ENCODE peak calls at places on chromosomes 7 and 10, in six cellular contexts. C is brain microvascular endothelial cell, R is A549, T is OCI-LY7, J is coronary artery, B is lower lobe of right lung. Y is an unnamed sample.

GRCh38 chr10:51001587-51001986 is 72.7 kb upstream of the PRKG1 start:
- DNase-seq in C (no peak), R (no peak), T (peak), J (no peak), B (no peak), Y (peak)

GRCh38 chr7:36006656-36007229 is 146.3 kb upstream of the EEPD1 start:
- DNase-seq in C (no peak), R (no peak), T (no peak), J (no peak), B (no peak), Y (no peak)

GRCh38 chr10:71840177-71840711 is 10.8 kb downstream of the PSAP start:
- DNase-seq in C (peak), R (peak), T (no peak), J (no peak), B (peak), Y (peak)

GRCh38 chr10:22623624-22624263 is 90.6 kb downstream of the PIP4K2A start:
- DNase-seq in C (peak), R (no peak), T (no peak), J (no peak), B (no peak), Y (no peak)

GRCh38 chr7:134435161-134435920 is 23.6 kb downstream of the AKR1B1 start:
- DNase-seq in C (peak), R (no peak), T (no peak), J (peak), B (no peak), Y (peak)

GRCh38 chr10:132376394-132376851 is 20.6 kb upstream of the PWWP2B start:
- DNase-seq in C (no peak), R (no peak), T (no peak), J (no peak), B (peak), Y (no peak)

GRCh38 chr7:110775046-110775445 is 315.9 kb upstream of the LRRN3 start:
- DNase-seq in C (peak), R (no peak), T (no peak), J (no peak), B (no peak), Y (no peak)

GRCh38 chr7:20777377-20778062 is 9.2 kb downstream of the SP8 start:
- DNase-seq in C (no peak), R (no peak), T (no peak), J (no peak), B (no peak), Y (no peak)

GRCh38 chr7:104362756-104363155 is 34.4 kb downstream of the LHFPL3 start:
- DNase-seq in C (no peak), R (no peak), T (no peak), J (no peak), B (no peak), Y (no peak)

GRCh38 chr7:100079024-100079560 is 2.4 kb downstream of the ZNF3 start:
- DNase-seq in C (no peak), R (no peak), T (no peak), J (no peak), B (no peak), Y (no peak)

GRCh38 chr7:107689553-107689952 is 28.9 kb downstream of the SLC26A4 start:
- DNase-seq in C (no peak), R (no peak), T (no peak), J (no peak), B (no peak), Y (no peak)

GRCh38 chr7:91913612-91914011 is 27.1 kb upstream of the AKAP9 start:
- DNase-seq in C (peak), R (no peak), T (no peak), J (no peak), B (no peak), Y (no peak)

GRCh38 chr10:111360260-111360925 is 283.6 kb downstream of the ADRA2A start:
- DNase-seq in C (no peak), R (no peak), T (peak), J (no peak), B (peak), Y (no peak)

GRCh38 chr7:45203459-45203858 is 45.9 kb downstream of the RAMP3 start:
- DNase-seq in C (no peak), R (no peak), T (no peak), J (no peak), B (no peak), Y (no peak)

GRCh38 chr7:27245798-27246691 is 3.4 kb downstream of the EVX1 start:
- DNase-seq in C (no peak), R (no peak), T (no peak), J (no peak), B (no peak), Y (no peak)

GRCh38 chr7:151626422-151627115 is 106.9 kb upstream of the RHEB start:
- DNase-seq in C (no peak), R (peak), T (peak), J (no peak), B (no peak), Y (no peak)

GRCh38 chr10:13110908-13111307 is 10.9 kb downstream of the OPTN start:
- DNase-seq in C (no peak), R (no peak), T (no peak), J (no peak), B (no peak), Y (no peak)

GRCh38 chr10:3310016-3310415 is 137.4 kb upstream of the PITRM1 start:
- DNase-seq in C (no peak), R (no peak), T (no peak), J (no peak), B (no peak), Y (no peak)

GRCh38 chr10:110977662-110978061 is 58.3 kb downstream of the SHOC2 start:
- DNase-seq in C (no peak), R (no peak), T (no peak), J (no peak), B (no peak), Y (no peak)

GRCh38 chr7:152588350-152588749 is 87.6 kb downstream of the XRCC2 start:
- DNase-seq in C (peak), R (no peak), T (no peak), J (no peak), B (no peak), Y (peak)

GRCh38 chr7:111067251-111067650 is 23.7 kb upstream of the LRRN3 start:
- DNase-seq in C (no peak), R (no peak), T (no peak), J (no peak), B (no peak), Y (no peak)

GRCh38 chr10:131961047-131961776 is 20.5 kb downstream of the BNIP3 start:
- DNase-seq in C (no peak), R (no peak), T (no peak), J (no peak), B (no peak), Y (no peak)

GRCh38 chr7:21943436-21943835 is 2.3 kb downstream of the CDCA7L start:
- DNase-seq in C (no peak), R (no peak), T (no peak), J (no peak), B (no peak), Y (no peak)

GRCh38 chr10:99975942-99976809 is 33.6 kb downstream of the DNMBP start:
- DNase-seq in C (peak), R (no peak), T (no peak), J (no peak), B (no peak), Y (no peak)

GRCh38 chr10:14382022-14382421 is 51.3 kb upstream of the FRMD4A start:
- DNase-seq in C (peak), R (no peak), T (no peak), J (no peak), B (no peak), Y (no peak)

GRCh38 chr10:34319197-34319846 is 495.8 kb downstream of the PARD3 start:
- DNase-seq in C (peak), R (no peak), T (no peak), J (no peak), B (no peak), Y (peak)

GRCh38 chr10:125692932-125693847 is 10.2 kb upstream of the TEX36 start:
- DNase-seq in C (no peak), R (no peak), T (no peak), J (no peak), B (no peak), Y (no peak)

GRCh38 chr10:6659451-6659850 is 79.4 kb upstream of the PRKCQ start:
- DNase-seq in C (peak), R (no peak), T (no peak), J (no peak), B (no peak), Y (no peak)

GRCh38 chr10:114291076-114291475 is 52.0 kb downstream of the VWA2 start:
- DNase-seq in C (no peak), R (no peak), T (no peak), J (no peak), B (no peak), Y (no peak)

GRCh38 chr10:97463363-97464132 is 17.6 kb downstream of the ZDHHC16 start:
- DNase-seq in C (peak), R (peak), T (peak), J (no peak), B (no peak), Y (peak)

GRCh38 chr10:26554246-26554645 is 116.1 kb downstream of the APBB1IP start:
- DNase-seq in C (no peak), R (no peak), T (no peak), J (no peak), B (no peak), Y (no peak)

GRCh38 chr10:26555719-26556368 is 117.7 kb downstream of the APBB1IP start:
- DNase-seq in C (no peak), R (peak), T (no peak), J (no peak), B (peak), Y (no peak)

GRCh38 chr10:26557641-26558014 is 119.5 kb downstream of the APBB1IP start:
- DNase-seq in C (peak), R (no peak), T (no peak), J (no peak), B (no peak), Y (no peak)

DNA sequence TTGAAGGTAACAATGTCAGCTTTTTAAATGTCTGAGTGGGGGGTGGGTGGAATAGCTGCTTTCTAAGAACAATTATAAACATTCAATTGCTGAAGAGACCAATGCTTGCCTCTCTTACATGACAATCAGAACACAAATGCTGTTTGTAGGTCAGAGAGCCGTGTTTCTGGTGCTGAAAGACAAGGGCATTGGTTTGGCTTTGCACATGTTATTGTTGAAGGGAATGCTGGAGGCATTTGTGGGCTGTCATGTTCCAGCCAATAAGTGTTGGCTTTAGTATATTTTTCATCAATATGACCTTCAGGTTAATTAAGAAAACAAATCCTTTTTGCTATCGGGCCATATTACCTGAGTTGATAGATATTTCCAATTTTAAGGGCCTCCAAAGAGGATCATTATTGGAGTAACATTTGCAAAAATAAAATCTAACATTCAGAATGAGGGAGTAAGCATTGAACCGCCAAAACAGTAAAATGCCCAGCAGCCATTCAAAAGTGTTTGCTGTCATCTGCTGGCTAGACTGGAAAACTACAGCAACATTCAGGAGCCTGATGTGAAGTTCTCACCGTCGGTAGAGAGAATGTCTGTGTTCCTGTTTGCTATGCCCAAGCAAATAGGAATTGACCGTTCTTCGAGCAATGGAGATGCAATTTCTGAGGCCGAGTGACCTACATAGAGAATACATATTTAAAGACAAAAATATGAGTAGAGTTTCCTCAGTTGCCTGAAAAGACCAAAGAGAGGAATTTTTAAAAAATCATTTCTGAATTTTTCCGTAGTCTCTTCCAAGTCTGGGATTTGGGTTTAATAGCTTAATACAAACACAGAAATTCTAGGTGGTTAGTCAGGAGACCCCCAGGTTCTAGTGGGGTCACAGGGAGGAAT is 118.9 kb downstream of the APBB1IP start:
- DNase-seq in C (peak), R (peak), T (peak), J (no peak), B (no peak), Y (peak)
- H3K27ac ChIP-seq in C (no peak), R (peak), T (peak), J (no peak), B (no peak), Y (no peak)

GRCh38 chr10:46277840-46278239 is 9.0 kb upstream of the ANTXRL start:
- DNase-seq in C (no peak), R (no peak), T (no peak), J (no peak), B (no peak), Y (no peak)

GRCh38 chr10:46270086-46270811 is 16.5 kb upstream of the ANTXRL start:
- DNase-seq in C (no peak), R (no peak), T (peak), J (peak), B (no peak), Y (no peak)

GRCh38 chr10:46268076-46268881 is 18.5 kb upstream of the ANTXRL start:
- DNase-seq in C (no peak), R (no peak), T (peak), J (peak), B (no peak), Y (no peak)

GRCh38 chr10:46272863-46273415 is 13.9 kb upstream of the ANTXRL start:
- DNase-seq in C (no peak), R (no peak), T (no peak), J (peak), B (no peak), Y (no peak)

DNA sequence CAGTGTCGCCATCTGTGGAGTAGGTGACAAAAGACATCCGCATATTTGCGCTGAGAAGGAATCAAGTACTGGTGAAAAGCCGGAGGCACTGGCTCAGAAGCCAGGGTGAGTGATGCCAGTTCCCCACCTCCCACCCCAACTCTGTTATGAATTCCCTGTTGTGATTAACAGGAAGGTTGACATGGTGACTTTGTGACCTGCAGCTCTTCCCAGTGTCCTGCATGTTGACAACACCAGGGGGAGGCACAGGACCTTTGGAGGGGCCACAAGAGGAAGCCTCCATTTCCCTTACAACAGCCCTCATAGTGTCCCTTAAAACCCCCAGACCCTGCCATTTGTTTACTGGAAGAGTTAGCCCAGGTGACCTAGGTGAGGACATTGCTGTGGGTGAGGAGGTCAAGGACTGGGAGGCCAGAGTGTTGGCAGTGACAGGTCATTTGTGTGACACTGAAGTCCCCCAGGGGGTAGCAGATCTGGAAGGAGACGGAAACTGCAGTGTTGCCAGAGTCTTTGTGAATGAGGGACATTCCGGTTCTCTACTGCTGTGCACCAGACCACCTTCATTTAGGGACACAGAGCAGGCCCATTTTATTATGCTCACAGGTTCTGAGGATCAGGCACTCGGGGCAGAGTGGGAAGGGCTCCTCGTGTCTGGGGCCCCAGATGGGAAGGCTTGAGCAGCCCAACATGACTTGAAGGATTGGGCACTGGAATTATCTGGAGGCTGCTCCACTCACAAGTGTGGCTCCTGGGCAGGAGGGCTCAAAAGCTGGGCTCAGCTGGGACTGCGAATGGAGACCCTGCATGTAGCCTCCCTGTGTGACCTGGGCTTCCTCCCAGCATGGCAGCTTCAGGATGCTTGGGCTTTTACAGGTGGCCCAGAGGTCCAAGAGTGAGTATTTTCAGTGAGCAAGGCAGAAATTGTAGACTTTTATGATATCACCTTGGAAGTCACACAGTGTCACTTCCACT is 13.0 kb upstream of the ANTXRL start:
- DNase-seq in C (no peak), R (no peak), T (no peak), J (peak), B (no peak), Y (no peak)
- TF ChIP-seq CTCF in C (peak), R (no peak), T (peak), J (no peak), B (no peak), Y (no peak)

DNA sequence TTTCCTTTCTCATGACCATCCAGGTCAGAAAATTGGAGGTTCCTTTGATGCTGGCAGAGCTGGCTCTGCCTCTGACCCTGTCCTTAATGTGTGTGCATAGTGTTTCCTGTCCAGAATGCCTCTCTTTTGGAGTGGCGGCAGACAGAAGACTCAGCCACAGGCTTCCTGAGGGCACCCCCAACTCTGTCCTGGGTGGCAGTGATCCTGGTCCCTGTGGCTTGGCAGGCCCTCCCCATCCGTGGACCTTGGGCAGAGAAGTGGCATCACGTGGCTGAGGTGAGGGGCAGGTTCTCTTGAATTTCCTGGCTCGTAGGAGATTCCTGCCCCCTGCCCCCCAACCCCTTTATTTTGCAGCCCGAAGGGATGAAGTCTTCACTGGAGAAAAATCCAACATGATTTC is 133.1 kb downstream of the RGS10 start:
- DNase-seq in C (no peak), R (no peak), T (no peak), J (no peak), B (no peak), Y (no peak)
- H3K27ac ChIP-seq in C (peak), R (no peak), T (no peak), J (peak), B (peak), Y (no peak)

GRCh38 chr10:74058658-74059057 is 60.7 kb downstream of the VCL start:
- DNase-seq in C (no peak), R (no peak), T (peak), J (no peak), B (no peak), Y (no peak)
- TF ChIP-seq CTCF in C (no peak), R (no peak), T (peak), J (no peak), B (no peak), Y (no peak)

GRCh38 chr10:62243647-62243997 is 25.0 kb downstream of the RTKN2 start:
- DNase-seq in C (no peak), R (no peak), T (peak), J (no peak), B (no peak), Y (no peak)
- H3K27ac ChIP-seq in C (peak), R (peak), T (peak), J (peak), B (peak), Y (no peak)

GRCh38 chr7:11155883-11156282 is 182.2 kb downstream of the PHF14 start:
- DNase-seq in C (no peak), R (no peak), T (no peak), J (no peak), B (no peak), Y (no peak)

GRCh38 chr7:11153694-11154093 is 180.0 kb downstream of the PHF14 start:
- DNase-seq in C (no peak), R (no peak), T (no peak), J (no peak), B (no peak), Y (no peak)
- TF ChIP-seq CTCF in C (no peak), R (no peak), T (no peak), J (no peak), B (no peak), Y (no peak)

DNA sequence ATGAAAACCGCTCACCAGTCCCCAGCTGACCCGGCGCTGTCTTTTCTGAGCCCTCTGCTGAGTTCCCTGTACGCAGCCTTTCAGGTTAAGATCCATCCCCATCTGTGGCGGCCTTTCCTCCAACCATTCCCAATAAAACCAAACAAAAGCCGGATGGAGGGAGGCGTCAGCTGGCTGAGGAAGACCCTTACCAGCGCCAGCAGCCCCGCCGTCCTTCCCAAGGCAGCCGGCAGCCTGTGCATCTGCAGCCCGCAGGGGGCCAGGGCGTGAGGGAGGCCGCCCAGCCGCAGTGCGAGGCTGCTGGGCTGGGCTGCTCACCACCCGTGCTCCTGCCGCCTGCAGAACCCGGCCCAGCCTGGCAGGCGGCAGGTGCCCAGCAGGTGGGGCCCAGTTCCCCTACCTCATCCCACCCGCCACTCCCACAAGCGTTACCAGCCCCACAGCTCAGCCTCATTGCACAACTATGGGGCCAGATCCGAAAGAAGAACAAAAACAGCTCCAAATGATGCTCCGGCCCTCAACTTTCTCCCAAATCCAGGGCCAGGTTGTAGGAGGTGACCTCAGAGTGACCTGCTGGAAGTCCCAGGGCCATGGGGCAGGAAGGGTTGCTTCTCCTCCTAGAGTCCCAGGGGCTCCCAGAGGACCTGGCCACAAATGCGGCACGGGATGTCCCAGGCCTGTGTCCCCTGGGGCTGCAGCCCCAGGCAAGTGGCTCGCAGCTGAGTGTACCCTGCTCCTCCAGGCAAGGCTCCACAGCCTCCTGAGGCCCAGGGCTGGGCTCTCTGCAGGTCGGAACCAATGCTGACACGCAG is 23.8 kb downstream of the PAPOLB start:
- DNase-seq in C (no peak), R (no peak), T (no peak), J (peak), B (no peak), Y (no peak)
- H3K27ac ChIP-seq in C (no peak), R (no peak), T (no peak), J (no peak), B (no peak), Y (no peak)